ENCODE peak calls at places on chromosomes 5 and 9, in six cellular contexts. One of them, this sample, is unnamed.

GRCh38 chr5:40406426-40407211 is 273.1 kb upstream of the PTGER4 start:
- DNase-seq in NCI-H774: no peak
- DNase-seq in stimulated activated CD4-positive, alpha-beta T cell treated with anti-CD3 and anti-CD28 coated beads, Interleukin-1b, Interleukin-23, amount 100 ng/mL, for 48 hours: peak
- DNase-seq in NCI-H1105: no peak
- DNase-seq in RWPE1: no peak
- DNase-seq in naive thymus-derived CD4-positive, alpha-beta T cell: peak
- DNase-seq in this sample: no peak

GRCh38 chr5:5965132-5965531 is 413.2 kb downstream of the MED10 start:
- DNase-seq in stimulated activated CD4-positive, alpha-beta T cell treated with anti-CD3 and anti-CD28 coated beads, Interleukin-1b, Interleukin-23, amount 100 ng/mL, for 48 hours: no peak
- DNase-seq in NCI-H774: no peak
- DNase-seq in naive thymus-derived CD4-positive, alpha-beta T cell: no peak
- DNase-seq in NCI-H1105: no peak
- DNase-seq in RWPE1: no peak
- DNase-seq in this sample: no peak

GRCh38 chr5:143698534-143698933 is 113.4 kb upstream of the HMHB1 start:
- DNase-seq in naive thymus-derived CD4-positive, alpha-beta T cell: no peak
- DNase-seq in NCI-H1105: no peak
- DNase-seq in NCI-H774: peak
- DNase-seq in stimulated activated CD4-positive, alpha-beta T cell treated with anti-CD3 and anti-CD28 coated beads, Interleukin-1b, Interleukin-23, amount 100 ng/mL, for 48 hours: peak
- DNase-seq in RWPE1: no peak
- DNase-seq in this sample: no peak

GRCh38 chr5:149424371-149425315 is 45.6 kb upstream of the IL17B start:
- DNase-seq in stimulated activated CD4-positive, alpha-beta T cell treated with anti-CD3 and anti-CD28 coated beads, Interleukin-1b, Interleukin-23, amount 100 ng/mL, for 48 hours: no peak
- DNase-seq in RWPE1: no peak
- DNase-seq in NCI-H1105: no peak
- DNase-seq in NCI-H774: no peak
- DNase-seq in naive thymus-derived CD4-positive, alpha-beta T cell: no peak
- DNase-seq in this sample: no peak

GRCh38 chr5:135462304-135462703 is 10.2 kb upstream of the TIFAB start:
- DNase-seq in RWPE1: peak
- DNase-seq in stimulated activated CD4-positive, alpha-beta T cell treated with anti-CD3 and anti-CD28 coated beads, Interleukin-1b, Interleukin-23, amount 100 ng/mL, for 48 hours: peak
- DNase-seq in naive thymus-derived CD4-positive, alpha-beta T cell: peak
- DNase-seq in NCI-H774: peak
- DNase-seq in NCI-H1105: peak
- DNase-seq in this sample: peak

GRCh38 chr5:171872666-171873065 is 87.0 kb downstream of the SMIM23 start:
- DNase-seq in RWPE1: no peak
- DNase-seq in NCI-H1105: no peak
- DNase-seq in naive thymus-derived CD4-positive, alpha-beta T cell: no peak
- DNase-seq in NCI-H774: no peak
- DNase-seq in stimulated activated CD4-positive, alpha-beta T cell treated with anti-CD3 and anti-CD28 coated beads, Interleukin-1b, Interleukin-23, amount 100 ng/mL, for 48 hours: no peak
- DNase-seq in this sample: no peak

GRCh38 chr9:109708507-109708945 is 71.5 kb upstream of the PALM2AKAP2 start:
- DNase-seq in NCI-H774: no peak
- DNase-seq in RWPE1: no peak
- DNase-seq in NCI-H1105: no peak
- DNase-seq in stimulated activated CD4-positive, alpha-beta T cell treated with anti-CD3 and anti-CD28 coated beads, Interleukin-1b, Interleukin-23, amount 100 ng/mL, for 48 hours: no peak
- DNase-seq in naive thymus-derived CD4-positive, alpha-beta T cell: no peak
- DNase-seq in this sample: no peak

GRCh38 chr9:111752455-111752854 is 42.3 kb downstream of the SHOC1 start:
- DNase-seq in NCI-H1105: no peak
- DNase-seq in NCI-H774: no peak
- DNase-seq in RWPE1: no peak
- DNase-seq in stimulated activated CD4-positive, alpha-beta T cell treated with anti-CD3 and anti-CD28 coated beads, Interleukin-1b, Interleukin-23, amount 100 ng/mL, for 48 hours: no peak
- DNase-seq in naive thymus-derived CD4-positive, alpha-beta T cell: no peak
- DNase-seq in this sample: no peak

GRCh38 chr5:157046041-157046440 is 12.9 kb downstream of the HAVCR1 start:
- DNase-seq in RWPE1: no peak
- DNase-seq in NCI-H1105: no peak
- DNase-seq in NCI-H774: no peak
- DNase-seq in naive thymus-derived CD4-positive, alpha-beta T cell: no peak
- DNase-seq in stimulated activated CD4-positive, alpha-beta T cell treated with anti-CD3 and anti-CD28 coated beads, Interleukin-1b, Interleukin-23, amount 100 ng/mL, for 48 hours: peak
- DNase-seq in this sample: no peak

GRCh38 chr9:131608469-131609115 is 63.3 kb downstream of the PRRT1B start:
- DNase-seq in stimulated activated CD4-positive, alpha-beta T cell treated with anti-CD3 and anti-CD28 coated beads, Interleukin-1b, Interleukin-23, amount 100 ng/mL, for 48 hours: no peak
- DNase-seq in NCI-H774: no peak
- DNase-seq in naive thymus-derived CD4-positive, alpha-beta T cell: no peak
- DNase-seq in NCI-H1105: no peak
- DNase-seq in RWPE1: peak
- DNase-seq in this sample: no peak

GRCh38 chr5:39451293-39451692 is 26.5 kb upstream of the DAB2 start:
- DNase-seq in RWPE1: no peak
- DNase-seq in stimulated activated CD4-positive, alpha-beta T cell treated with anti-CD3 and anti-CD28 coated beads, Interleukin-1b, Interleukin-23, amount 100 ng/mL, for 48 hours: no peak
- DNase-seq in naive thymus-derived CD4-positive, alpha-beta T cell: no peak
- DNase-seq in NCI-H1105: no peak
- DNase-seq in NCI-H774: no peak
- DNase-seq in this sample: no peak

GRCh38 chr5:44199408-44199807 is 189.8 kb downstream of the FGF10 start:
- DNase-seq in RWPE1: no peak
- DNase-seq in NCI-H774: no peak
- DNase-seq in NCI-H1105: no peak
- DNase-seq in stimulated activated CD4-positive, alpha-beta T cell treated with anti-CD3 and anti-CD28 coated beads, Interleukin-1b, Interleukin-23, amount 100 ng/mL, for 48 hours: no peak
- DNase-seq in naive thymus-derived CD4-positive, alpha-beta T cell: no peak
- DNase-seq in this sample: no peak

GRCh38 chr5:177325868-177326381 is 14.2 kb upstream of the MXD3 start:
- DNase-seq in stimulated activated CD4-positive, alpha-beta T cell treated with anti-CD3 and anti-CD28 coated beads, Interleukin-1b, Interleukin-23, amount 100 ng/mL, for 48 hours: no peak
- DNase-seq in NCI-H774: no peak
- DNase-seq in naive thymus-derived CD4-positive, alpha-beta T cell: no peak
- DNase-seq in RWPE1: no peak
- DNase-seq in NCI-H1105: no peak
- DNase-seq in this sample: no peak

GRCh38 chr9:107807183-107807582 is 317.6 kb upstream of the KLF4 start:
- DNase-seq in NCI-H1105: no peak
- DNase-seq in RWPE1: no peak
- DNase-seq in naive thymus-derived CD4-positive, alpha-beta T cell: no peak
- DNase-seq in NCI-H774: no peak
- DNase-seq in stimulated activated CD4-positive, alpha-beta T cell treated with anti-CD3 and anti-CD28 coated beads, Interleukin-1b, Interleukin-23, amount 100 ng/mL, for 48 hours: no peak
- DNase-seq in this sample: no peak

GRCh38 chr5:156411131-156411727 is 84.3 kb downstream of the SGCD start:
- DNase-seq in naive thymus-derived CD4-positive, alpha-beta T cell: no peak
- DNase-seq in NCI-H774: no peak
- DNase-seq in stimulated activated CD4-positive, alpha-beta T cell treated with anti-CD3 and anti-CD28 coated beads, Interleukin-1b, Interleukin-23, amount 100 ng/mL, for 48 hours: no peak
- DNase-seq in RWPE1: peak
- DNase-seq in NCI-H1105: no peak
- DNase-seq in this sample: no peak

This sample was measured in NCI-H1436.